ENCODE peak calls at places on chromosomes 13 and 19, in four cellular contexts. O, I, D and E are unnamed samples.

GRCh38 chr19:49809155-49809986 is 3.7 kb downstream of the FUZ start:
- DNase-seq in O (no peak), I (peak; percentile 82), D (peak; percentile 55), E (peak; percentile 77)

GRCh38 chr13:50678464-50679162 is 164.9 kb downstream of the DLEU7 start:
- DNase-seq in O (peak; percentile 60), I (no peak), D (no peak), E (no peak)

GRCh38 chr13:90416519-90416918 is 931.0 kb upstream of the MIR17HG start:
- DNase-seq in O (peak; percentile 43), I (no peak), D (peak; percentile 92), E (no peak)

GRCh38 chr13:29423050-29423449 is 172.4 kb downstream of the SLC7A1 start:
- DNase-seq in O (no peak), I (no peak), D (no peak), E (no peak)

GRCh38 chr13:50162001-50162400 is 146.8 kb downstream of the KCNRG start:
- DNase-seq in O (peak; percentile 44), I (no peak), D (peak; percentile 14), E (no peak)

GRCh38 chr13:42754801-42755513 is 26.4 kb upstream of the FAM216B start:
- DNase-seq in O (no peak), I (no peak), D (no peak), E (no peak)

GRCh38 chr19:46716013-46716671 is 772 bp downstream of the PRKD2 start:
- DNase-seq in O (no peak), I (peak; percentile 77), D (peak; percentile 39), E (peak; percentile 48)

GRCh38 chr13:50126378-50127016 is 111.3 kb downstream of the KCNRG start:
- DNase-seq in O (peak; percentile 58), I (no peak), D (peak; percentile 66), E (peak; percentile 39)

GRCh38 chr19:33242911-33243310 is 17.3 kb upstream of the SLC7A10 start:
- DNase-seq in O (no peak), I (no peak), D (no peak), E (no peak)

GRCh38 chr13:44434441-44435141 is 61.0 kb downstream of the SERP2 start:
- DNase-seq in O (no peak), I (no peak), D (no peak), E (no peak)

GRCh38 chr13:75480691-75481175 is 1.2 kb downstream of the TBC1D4 start:
- DNase-seq in O (peak; percentile 37), I (peak; percentile 61), D (peak; percentile 79), E (peak; percentile 72)

GRCh38 chr13:74730556-74731331 is 596.5 kb upstream of the KLF12 start:
- DNase-seq in O (no peak), I (no peak), D (peak; percentile 16), E (no peak)

GRCh38 chr19:53294786-53295441 is 27.4 kb upstream of the VN1R4 start:
- DNase-seq in O (no peak), I (no peak), D (peak; percentile 26), E (peak; percentile 78)

GRCh38 chr13:101875717-101876393 is 423.4 kb downstream of the ITGBL1 start:
- DNase-seq in O (peak; percentile 55), I (no peak), D (peak; percentile 36), E (no peak)

GRCh38 chr19:30341646-30342201 is 30.5 kb upstream of the ZNF536 start:
- DNase-seq in O (no peak), I (no peak), D (no peak), E (no peak)

DNA sequence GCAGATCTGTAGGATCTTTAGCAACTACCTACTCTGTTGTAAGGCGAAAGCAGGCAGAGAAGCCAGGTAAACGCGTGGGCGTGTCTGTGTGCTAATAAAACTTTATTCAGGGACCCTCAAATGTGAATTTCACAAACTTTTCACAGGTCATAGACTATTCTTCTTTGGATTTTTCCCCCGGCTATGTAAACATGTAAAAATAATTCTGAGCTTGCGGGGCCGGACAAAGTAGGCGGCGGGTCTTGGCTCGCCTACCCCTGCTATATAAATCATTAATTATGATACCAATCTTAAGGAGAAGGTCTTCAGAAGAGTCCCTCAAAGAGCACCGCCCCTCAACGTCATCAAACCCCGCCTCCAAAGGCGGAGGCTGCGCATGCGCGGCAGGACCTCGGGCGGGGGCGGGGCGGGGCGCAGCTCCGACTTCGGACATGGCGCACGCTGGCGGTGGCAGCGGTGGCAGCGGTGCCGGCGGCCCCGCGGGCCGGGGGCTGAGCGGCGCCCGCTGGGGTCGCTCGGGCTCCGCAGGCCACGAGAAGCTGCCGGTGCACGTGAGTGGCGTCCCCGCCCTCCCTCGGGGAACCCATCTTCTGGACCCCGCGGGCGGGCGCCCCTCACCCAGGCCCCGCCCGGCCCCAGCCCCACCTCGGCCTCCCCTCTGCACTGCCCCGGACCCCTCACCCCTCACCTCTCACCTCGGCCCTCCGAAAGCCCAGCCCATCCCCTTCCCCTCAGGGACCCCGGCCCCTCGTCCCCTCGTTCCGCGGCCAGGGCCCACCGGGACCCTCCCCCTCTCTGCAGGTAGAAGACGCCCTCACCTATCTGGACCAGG is at the start of gene SIN3B:
- DNase-seq in O (peak; percentile 82), I (peak; percentile 95), D (peak; percentile 95), E (peak; percentile 90)
- H3K4ac ChIP-seq in O (peak within 1 kb of the TSS; percentile 83), I (no peak within 1 kb of the TSS), D (peak within 1 kb of the TSS; percentile 20), E (no peak within 1 kb of the TSS)

GRCh38 chr19:4082172-4082571 is 15.5 kb upstream of the ZBTB7A start:
- DNase-seq in O (no peak), I (no peak), D (no peak), E (no peak)

GRCh38 chr19:4081441-4082129 is 14.9 kb upstream of the ZBTB7A start:
- DNase-seq in O (no peak), I (no peak), D (peak; percentile 44), E (no peak)

GRCh38 chr19:4083677-4084546 is 17.2 kb upstream of the ZBTB7A start:
- DNase-seq in O (no peak), I (no peak), D (peak; percentile 56), E (peak; percentile 71)

GRCh38 chr19:4086336-4086953 is 19.7 kb upstream of the ZBTB7A start:
- DNase-seq in O (no peak), I (no peak), D (no peak), E (no peak)

GRCh38 chr19:4084547-4084877 is 17.8 kb upstream of the ZBTB7A start:
- DNase-seq in O (no peak), I (no peak), D (no peak), E (no peak)
- H2BK15ac ChIP-seq in O (no peak overlapping the region), I (no peak overlapping the region), D (no peak overlapping the region), E (no peak overlapping the region)

GRCh38 chr13:105996391-105997028 is 539.0 kb downstream of the EFNB2 start:
- DNase-seq in O (no peak), I (no peak), D (no peak), E (no peak)

GRCh38 chr13:105994340-105994739 is 541.1 kb downstream of the EFNB2 start:
- DNase-seq in O (no peak), I (no peak), D (no peak), E (no peak)

GRCh38 chr13:105990256-105990958 is 545.1 kb downstream of the EFNB2 start:
- DNase-seq in O (peak; percentile 74), I (no peak), D (no peak), E (no peak)

GRCh38 chr13:105991622-105992254 is 543.7 kb downstream of the EFNB2 start:
- DNase-seq in O (peak; percentile 80), I (no peak), D (peak; percentile 15), E (no peak)

DNA sequence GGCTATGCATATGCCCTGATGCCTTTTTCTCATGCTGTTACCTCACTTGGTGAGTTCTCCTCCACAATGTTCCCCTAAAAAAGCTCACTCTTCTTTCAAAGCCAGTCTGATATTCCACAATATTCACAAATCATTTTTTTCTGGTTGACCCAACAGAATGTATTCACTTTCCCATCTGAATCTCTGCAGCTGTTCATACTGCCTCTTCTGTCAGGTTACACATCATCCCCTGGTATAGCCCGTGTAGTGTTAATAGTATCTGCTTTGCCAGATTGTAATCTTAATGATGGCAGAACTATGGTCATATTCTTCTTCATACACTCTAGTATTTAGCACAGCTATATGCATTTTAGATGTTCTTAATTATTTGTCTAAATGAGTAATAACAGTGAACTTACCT is 544.3 kb downstream of the EFNB2 start:
- DNase-seq in O (no peak), I (no peak), D (no peak), E (no peak)
- H4K5ac ChIP-seq in O (no peak overlapping the region), I (no peak overlapping the region), D (no peak overlapping the region), E (no peak overlapping the region)

GRCh38 chr13:38350114-38350617 is 515 bp downstream of the UFM1 start:
- DNase-seq in O (peak; percentile 50), I (peak; percentile 59), D (peak; percentile 63), E (no peak)
- H3K4ac ChIP-seq in O (peak overlapping the region; percentile 95), I (no peak overlapping the region), D (no peak overlapping the region), E (no peak overlapping the region)

DNA sequence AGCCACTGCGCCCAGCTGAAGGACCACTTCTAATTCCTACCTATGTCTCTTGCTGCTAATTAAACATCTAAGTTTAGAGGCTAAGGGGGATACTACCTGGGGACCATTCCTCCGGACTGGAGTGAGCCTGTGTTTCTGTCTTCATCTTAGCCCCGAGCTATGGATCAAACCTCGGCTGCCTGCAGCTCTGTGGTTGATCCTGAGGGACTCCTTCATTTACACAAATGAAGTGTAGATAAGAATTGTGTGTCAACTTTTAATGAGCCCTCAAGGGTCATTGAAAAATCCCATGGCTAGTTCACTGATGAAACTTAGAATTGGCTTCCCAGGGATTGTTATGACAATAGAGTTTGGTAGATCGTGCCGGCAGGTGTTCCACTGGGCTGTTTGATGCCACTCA is 31.5 kb upstream of the OR10H1 start:
- DNase-seq in O (no peak), I (no peak), D (no peak), E (no peak)
- H2BK15ac ChIP-seq in O (no peak overlapping the region), I (no peak overlapping the region), D (no peak overlapping the region), E (no peak overlapping the region)

DNA sequence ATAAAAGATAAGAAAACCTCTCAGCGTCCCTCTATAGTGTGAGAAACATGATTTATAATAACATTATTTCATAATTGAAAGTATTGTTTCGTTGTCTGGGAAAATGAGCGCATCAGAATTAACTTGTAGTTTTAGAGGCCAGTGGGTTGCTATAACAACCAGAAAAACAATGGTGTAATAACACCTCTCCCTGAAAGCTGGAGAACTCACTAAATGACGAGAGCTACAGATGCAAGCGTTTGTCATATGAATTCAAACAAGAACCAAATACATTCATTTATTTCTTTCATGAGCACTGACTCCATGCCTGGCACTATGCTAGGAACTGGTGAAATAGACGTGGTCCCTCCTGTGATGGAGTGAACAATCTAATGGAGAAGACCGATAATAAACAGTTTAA is 16.3 kb downstream of the KBTBD7 start:
- DNase-seq in O (peak; percentile 47), I (no peak), D (peak; percentile 46), E (no peak)
- H4K5ac ChIP-seq in O (no peak overlapping the region), I (no peak overlapping the region), D (no peak overlapping the region), E (no peak overlapping the region)

GRCh38 chr19:18683109-18683954 is at the start of gene CRTC1:
- DNase-seq in O (peak; percentile 79), I (peak; percentile 91), D (peak; percentile 85), E (peak; percentile 83)
- H3K4ac ChIP-seq in O (peak within 1 kb of the TSS; percentile 91), I (peak within 1 kb of the TSS; percentile 91), D (peak within 1 kb of the TSS; percentile 94), E (no peak within 1 kb of the TSS)

DNA sequence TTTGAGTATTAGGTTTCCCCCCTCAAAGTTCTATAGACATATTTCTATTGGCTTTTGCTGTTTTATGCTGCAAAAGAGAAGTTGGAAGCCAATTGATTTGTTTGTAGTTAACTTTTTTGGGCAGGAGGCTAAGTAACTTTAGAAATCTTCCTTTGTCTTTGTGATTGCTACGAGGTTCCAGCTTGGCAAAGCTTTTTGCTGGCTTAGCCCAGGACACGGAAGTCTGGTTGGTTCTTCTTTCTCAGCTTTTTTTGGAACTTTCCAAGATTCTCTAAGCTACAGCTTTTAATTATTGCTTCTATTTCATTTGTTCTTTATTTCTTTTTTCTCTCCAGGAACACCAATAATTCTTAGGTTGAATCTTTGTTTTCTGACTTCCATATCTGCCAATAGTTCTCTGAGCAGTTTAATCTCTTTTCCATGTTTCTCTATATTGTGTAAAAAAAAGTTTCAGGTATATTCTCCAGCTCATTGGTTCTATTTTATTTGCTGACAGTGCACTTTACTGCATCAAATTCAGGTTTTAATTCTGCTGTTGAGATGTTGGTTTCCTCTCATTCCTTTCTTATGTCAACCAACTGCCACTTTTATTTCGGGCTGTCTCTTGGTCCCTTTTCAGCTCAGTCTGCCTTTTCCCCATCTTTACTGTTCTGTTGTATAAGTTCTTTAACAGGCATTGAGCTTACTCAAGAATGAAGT is 27.8 kb downstream of the MBNL2 start:
- DNase-seq in O (no peak), I (no peak), D (no peak), E (no peak)
- H2BK15ac ChIP-seq in O (no peak overlapping the region), I (no peak overlapping the region), D (no peak overlapping the region), E (no peak overlapping the region)